ENCODE peak calls at places on chromosomes 2 and 18, in four cellular contexts. One of them, this sample, is unnamed.

GRCh38 chr2:120395686-120396518 is 50.0 kb downstream of the INHBB start:
- DNase-seq in anterior cingulate cortex: no peak
- DNase-seq in neuronal stem cell: no peak
- DNase-seq in midbrain: no peak
- DNase-seq in this sample: no peak

GRCh38 chr2:100813527-100813926 is 6.4 kb upstream of the NPAS2 start:
- DNase-seq in neuronal stem cell: no peak
- DNase-seq in anterior cingulate cortex: no peak
- DNase-seq in midbrain: no peak
- DNase-seq in this sample: no peak

GRCh38 chr2:211055438-211055837 is 499.0 kb downstream of the CPS1 start:
- DNase-seq in neuronal stem cell: no peak
- DNase-seq in anterior cingulate cortex: no peak
- DNase-seq in midbrain: no peak
- DNase-seq in this sample: no peak

GRCh38 chr2:113851640-113852039 is 38.2 kb upstream of the ACTR3 start:
- DNase-seq in midbrain: no peak
- DNase-seq in neuronal stem cell: no peak
- DNase-seq in anterior cingulate cortex: no peak
- DNase-seq in this sample: no peak

GRCh38 chr2:113103958-113104627 is 23.3 kb upstream of the IL1RN start:
- DNase-seq in midbrain: no peak
- DNase-seq in anterior cingulate cortex: no peak
- DNase-seq in neuronal stem cell: no peak
- DNase-seq in this sample: no peak

GRCh38 chr2:168210898-168211570 is 36.4 kb downstream of the STK39 start:
- DNase-seq in neuronal stem cell: no peak
- DNase-seq in midbrain: no peak
- DNase-seq in anterior cingulate cortex: no peak
- DNase-seq in this sample: no peak

GRCh38 chr18:25033747-25034471 is 318.1 kb downstream of the ZNF521 start:
- DNase-seq in neuronal stem cell: no peak
- DNase-seq in anterior cingulate cortex: no peak
- DNase-seq in midbrain: no peak
- DNase-seq in this sample: no peak

GRCh38 chr2:224638338-224638823 is 53.2 kb upstream of the CUL3 start:
- DNase-seq in neuronal stem cell: no peak
- DNase-seq in midbrain: no peak
- DNase-seq in anterior cingulate cortex: no peak
- DNase-seq in this sample: peak; percentile 26

GRCh38 chr2:240452471-240453256 is 17.2 kb downstream of the GPC1 start:
- DNase-seq in midbrain: peak; percentile 78
- DNase-seq in anterior cingulate cortex: peak; percentile 79
- DNase-seq in neuronal stem cell: peak; percentile 79
- DNase-seq in this sample: no peak

GRCh38 chr2:54423213-54423612 is 32.9 kb upstream of the SPTBN1 start:
- DNase-seq in anterior cingulate cortex: no peak
- DNase-seq in neuronal stem cell: no peak
- DNase-seq in midbrain: no peak
- DNase-seq in this sample: no peak

GRCh38 chr2:28709101-28709500 is 42.5 kb upstream of the PPP1CB start:
- DNase-seq in neuronal stem cell: no peak
- DNase-seq in anterior cingulate cortex: no peak
- DNase-seq in midbrain: no peak
- DNase-seq in this sample: no peak

This sample was measured in memory B cell.